ENCODE peak calls at places on chromosomes 1 and 21, in four cellular contexts. L is PC-9, J is PC-3, S is OCI-LY7. H is an unnamed sample.

GRCh38 chr1:205497351-205497750 is 7.1 kb upstream of the CDK18 start:
- DNase-seq in L (no peak), S (no peak), J (no peak), H (no peak)

GRCh38 chr1:227560814-227561213 is 2.5 kb upstream of the ZNF678 start:
- DNase-seq in J (no peak), S (no peak), L (no peak), H (no peak)

GRCh38 chr21:46142581-46143473 is 12.6 kb downstream of the FTCD start:
- DNase-seq in S (no peak), J (no peak), L (no peak), H (no peak)

GRCh38 chr1:19477284-19478240 is 7.8 kb downstream of the CAPZB start:
- DNase-seq in L (no peak), S (peak), J (no peak), H (no peak)

GRCh38 chr21:26093094-26093493 is 77.5 kb downstream of the APP start:
- DNase-seq in J (peak), L (no peak), S (no peak), H (no peak)

GRCh38 chr21:17540530-17540929 is 27.7 kb downstream of the CXADR start:
- DNase-seq in S (no peak), L (no peak), J (no peak), H (no peak)

GRCh38 chr21:42350899-42351543 is at the start of gene TFF2:
- DNase-seq in S (no peak), L (peak), J (peak), H (no peak)

GRCh38 chr1:37602750-37603694 is 7.3 kb upstream of the GNL2 start:
- DNase-seq in L (peak), S (peak), J (peak), H (no peak)

GRCh38 chr1:24868016-24868875 is 61.8 kb downstream of the RUNX3 start:
- DNase-seq in S (no peak), L (no peak), J (no peak), H (no peak)

GRCh38 chr1:212414328-212415106 is at the start of gene PACC1:
- DNase-seq in J (peak), S (peak), L (peak), H (peak)
- H3K27ac ChIP-seq in J (no peak), S (peak), L (no peak), H (peak)

GRCh38 chr1:171219751-171220385 is 28.4 kb upstream of the FMO1 start:
- DNase-seq in L (no peak), J (peak), S (no peak), H (no peak)
- H3K27ac ChIP-seq in L (no peak), J (no peak), S (no peak), H (peak)

GRCh38 chr1:66542811-66543767 is 9.1 kb downstream of the SGIP1 start:
- DNase-seq in S (no peak), L (peak), J (peak), H (peak)

GRCh38 chr1:66542314-66542713 is 8.4 kb downstream of the SGIP1 start:
- DNase-seq in J (no peak), L (no peak), S (no peak), H (no peak)

GRCh38 chr1:66537718-66538117 is 3.8 kb downstream of the SGIP1 start:
- DNase-seq in S (no peak), J (no peak), L (no peak), H (no peak)

GRCh38 chr1:66539491-66539890 is 5.5 kb downstream of the SGIP1 start:
- DNase-seq in S (no peak), L (no peak), J (no peak), H (no peak)

DNA sequence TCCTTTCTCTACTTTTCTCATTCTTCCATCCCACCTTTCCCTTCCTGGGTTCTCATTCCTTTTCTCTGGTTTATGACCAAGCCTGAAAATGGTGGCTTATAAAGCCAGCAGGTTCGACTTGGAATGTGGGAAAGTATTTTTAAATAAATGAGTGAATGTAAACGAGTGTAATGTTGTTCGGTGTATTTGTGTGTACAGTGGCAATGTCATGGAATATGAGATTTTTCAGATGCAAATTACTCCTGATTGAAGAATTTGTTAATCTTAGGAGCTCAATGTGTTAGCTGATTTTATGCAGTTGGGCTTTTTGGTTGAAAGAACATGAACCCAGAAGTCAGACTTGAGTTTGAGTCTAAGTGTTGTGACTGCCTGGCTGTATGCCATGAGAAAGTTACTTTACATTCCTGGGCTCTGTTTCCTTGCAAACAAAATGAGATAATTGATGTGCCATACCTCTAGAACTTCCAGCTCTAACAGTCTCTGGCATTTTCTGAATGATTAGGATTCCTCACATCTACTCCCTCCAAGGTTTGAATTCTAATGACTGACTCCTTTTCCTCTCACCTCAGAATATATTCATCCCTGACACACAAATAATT is 6.6 kb downstream of the SGIP1 start:
- DNase-seq in S (no peak), J (no peak), L (peak), H (no peak)
- H3K27ac ChIP-seq in S (no peak), J (no peak), L (no peak), H (no peak)

DNA sequence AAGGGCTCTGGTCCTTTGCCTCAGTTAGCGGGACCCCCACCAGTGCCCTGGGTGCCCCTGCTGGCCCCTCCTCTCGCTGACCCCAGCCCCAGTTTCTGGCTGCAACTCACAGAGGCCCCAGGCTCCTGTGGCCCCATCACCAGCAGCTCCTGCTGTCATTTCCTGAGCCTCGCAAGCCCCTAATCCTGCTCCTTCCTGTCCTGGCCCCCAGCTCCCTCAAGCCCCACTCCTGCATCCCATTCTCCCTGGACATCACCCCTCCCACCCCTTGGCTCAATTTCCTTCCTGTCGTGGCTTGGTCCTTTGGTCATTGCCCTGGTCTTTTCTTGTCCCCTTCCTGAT is 8.6 kb downstream of the TNFRSF1B start:
- DNase-seq in L (no peak), J (no peak), S (no peak), H (no peak)
- H3K27ac ChIP-seq in L (no peak), J (no peak), S (no peak), H (peak)

DNA sequence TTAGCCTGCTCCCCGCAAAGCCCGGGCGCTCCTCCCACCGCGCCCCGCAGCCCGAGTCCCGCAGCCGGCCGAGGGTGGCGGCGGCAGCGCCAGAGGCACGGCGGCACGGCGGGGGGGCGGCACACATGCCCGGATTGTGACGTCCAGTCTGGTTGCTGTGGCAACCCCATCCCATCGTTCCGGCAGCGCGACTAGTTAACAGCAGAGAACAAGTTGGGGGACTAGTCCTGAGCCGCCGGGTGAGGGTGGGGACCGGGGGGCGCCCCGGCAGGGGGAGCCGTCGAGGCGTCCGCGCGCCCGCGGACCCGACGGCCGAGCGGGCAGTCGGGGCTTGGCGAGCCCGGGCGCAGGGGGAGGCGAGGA is at the start of gene CHD5:
- DNase-seq in J (peak), L (no peak), S (no peak), H (no peak)
- H3K27ac ChIP-seq in J (no peak), L (no peak), S (no peak), H (no peak)